ENCODE peak calls at places on chromosomes 4 and X, in seven cellular contexts. P is MM.1S, V is GM23248, J is PC-3, N is GM23338, B is hepatocyte, A is HCT116. Y is an unnamed sample. For H3K4me1, the result is how much of the 10 kb centered on the place peaks cover.

GRCh38 chr4:537436-538264 is 38.4 kb downstream of the TMEM271 start:
- DNase-seq in P (no peak), A (no peak), V (no peak), J (no peak), N (no peak), B (no peak), Y (no peak)

GRCh38 chrX:71998836-71999509 is 88.3 kb downstream of the NHSL2 start:
- DNase-seq in P (peak), N (peak), B (no peak), A (peak), V (peak), J (peak), Y (peak)

GRCh38 chr4:2911868-2912267 is 51.3 kb downstream of the NOP14 start:
- DNase-seq in A (no peak), V (no peak), J (no peak), P (no peak), B (no peak), N (no peak), Y (no peak)

GRCh38 chrX:104137496-104137895 is 19.3 kb downstream of the SLC25A53 start:
- DNase-seq in B (no peak), A (peak), J (peak), N (peak), V (peak), P (peak), Y (no peak)

GRCh38 chr4:85761803-85762202 is 286.9 kb downstream of the ARHGAP24 start:
- DNase-seq in A (no peak), V (peak), J (peak), N (no peak), B (peak), P (no peak), Y (no peak)

GRCh38 chr4:24070117-24070516 is 180.3 kb upstream of the PPARGC1A start:
- DNase-seq in N (no peak), V (peak), J (peak), A (no peak), P (no peak), B (no peak), Y (no peak)

GRCh38 chrX:154525606-154526490 is 9.8 kb upstream of the FAM3A start:
- DNase-seq in N (no peak), B (no peak), V (no peak), P (no peak), J (peak), A (no peak), Y (no peak)

GRCh38 chrX:102934624-102935023 is 2.4 kb upstream of the RAB40AL start:
- DNase-seq in B (peak), A (no peak), V (peak), N (peak), J (peak), P (peak), Y (peak)

GRCh38 chr4:61500883-61501282 is 300.8 kb downstream of the ADGRL3 start:
- DNase-seq in N (peak), V (no peak), P (no peak), B (no peak), A (no peak), J (peak), Y (no peak)

GRCh38 chr4:184763150-184763780 is 29.4 kb upstream of the CENPU start:
- DNase-seq in P (no peak), V (peak), N (no peak), B (peak), J (no peak), A (no peak), Y (no peak)

GRCh38 chr4:177393236-177393635 is 49.0 kb downstream of the AGA start:
- DNase-seq in A (no peak), N (no peak), P (no peak), V (no peak), B (no peak), J (no peak), Y (no peak)

GRCh38 chrX:97882306-97882705 is 998.6 kb downstream of the RPA4 start:
- DNase-seq in P (no peak), J (peak), B (peak), V (no peak), A (no peak), N (no peak), Y (no peak)

GRCh38 chr4:64230709-64231310 is 178.4 kb downstream of the TECRL start:
- DNase-seq in N (peak), J (peak), V (peak), B (no peak), A (peak), P (peak), Y (peak)

GRCh38 chr4:113539408-113539807 is 222.1 kb downstream of the CAMK2D start:
- DNase-seq in J (peak), A (peak), P (no peak), B (no peak), V (peak), N (no peak), Y (no peak)

GRCh38 chrX:131063613-131064012 is 5.5 kb downstream of the ARHGAP36 start:
- DNase-seq in B (no peak), J (no peak), N (peak), A (no peak), P (no peak), V (no peak), Y (peak)

GRCh38 chr4:7192252-7193039 is at the start of gene SORCS2:
- DNase-seq in V (peak), N (peak), A (no peak), J (peak), B (peak), P (no peak), Y (peak)

GRCh38 chr4:86633854-86634253 is 39.7 kb downstream of the PTPN13 start:
- DNase-seq in A (no peak), N (no peak), B (no peak), J (no peak), V (no peak), P (no peak), Y (no peak)

GRCh38 chrX:44946771-44947170 is 73.8 kb downstream of the KDM6A start:
- DNase-seq in P (no peak), N (no peak), B (no peak), A (no peak), V (no peak), J (peak), Y (no peak)

GRCh38 chr4:188665466-188665865 is 526.2 kb downstream of the TRIML1 start:
- DNase-seq in A (no peak), N (no peak), B (peak), J (no peak), P (no peak), V (no peak), Y (peak)

GRCh38 chr4:110155632-110156031 is 42.8 kb downstream of the ELOVL6 start:
- DNase-seq in B (no peak), P (no peak), J (no peak), V (no peak), A (no peak), N (no peak), Y (no peak)

GRCh38 chr4:87848622-87849351 is 16.0 kb downstream of the MEPE start:
- DNase-seq in P (peak), N (peak), V (peak), J (peak), A (peak), B (peak), Y (peak)

GRCh38 chr4:26171953-26172352 is 148.9 kb upstream of the RBPJ start:
- DNase-seq in A (no peak), V (no peak), N (no peak), B (peak), P (no peak), J (no peak), Y (no peak)

DNA sequence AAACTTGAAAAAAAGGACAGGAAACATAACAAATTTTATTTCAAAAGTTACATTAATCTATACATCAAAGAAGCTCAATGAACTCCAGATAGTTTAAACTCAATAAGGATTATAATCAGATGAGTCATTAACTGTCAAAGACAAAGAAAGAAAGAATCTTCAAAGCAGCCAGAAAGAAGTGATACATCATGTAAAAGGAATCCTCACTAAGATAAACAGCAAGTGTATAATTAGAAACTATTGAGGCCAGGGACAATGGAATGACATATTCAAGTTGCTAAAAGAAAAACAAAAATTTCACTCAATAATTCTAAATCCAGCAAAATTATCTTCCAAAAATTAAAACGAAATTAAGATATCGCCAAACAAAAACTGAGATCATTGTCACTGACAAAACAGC is 161.6 kb upstream of the NWD2 start:
- DNase-seq in J (no peak), P (no peak), B (no peak), A (no peak), V (no peak), N (no peak), Y (no peak)
- TF ChIP-seq EZH2phosphoT487 in J (no peak), P (no peak), B (no peak), A (no peak), V (no peak), N (no peak), Y (no peak)

GRCh38 chr4:153488006-153488718 is 22.0 kb downstream of the TMEM131L start:
- DNase-seq in B (no peak), A (no peak), J (no peak), P (no peak), V (no peak), N (no peak), Y (no peak)
- H3K4me1 ChIP-seq in B (under half), A (half or more), J (half or more), P (under half), V (under half), N (under half), Y (under half)

DNA sequence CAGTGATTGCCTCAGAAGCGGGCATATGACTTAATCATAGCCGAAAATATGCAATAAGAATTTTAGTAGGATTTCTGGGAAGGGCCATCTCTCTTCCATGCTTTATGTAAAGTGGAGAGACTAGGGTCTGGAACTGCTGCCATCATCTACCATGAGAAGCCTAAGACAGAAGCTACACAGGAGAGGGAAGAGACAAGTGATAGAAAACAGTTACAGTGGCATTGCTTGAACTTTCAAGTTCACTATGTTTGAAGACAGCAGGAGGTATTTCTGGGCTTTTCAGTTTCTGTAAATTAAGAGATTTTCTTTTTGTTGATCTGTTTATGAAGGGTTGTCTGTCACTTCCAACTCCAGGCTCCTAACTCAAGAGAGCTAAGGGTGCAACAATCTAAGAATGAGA is 62.5 kb downstream of the ZNF330 start:
- DNase-seq in P (no peak), V (no peak), B (no peak), N (no peak), J (no peak), A (no peak), Y (no peak)
- TF ChIP-seq EZH2 in P (no peak), V (no peak), B (no peak), N (no peak), J (no peak), A (no peak), Y (no peak)

GRCh38 chr4:5660185-5660584 is 48.2 kb downstream of the EVC2 start:
- DNase-seq in V (peak), B (no peak), A (no peak), N (no peak), P (no peak), J (peak), Y (no peak)
- TF ChIP-seq EZH2phosphoT487 in V (no peak), B (no peak), A (no peak), N (no peak), P (no peak), J (no peak), Y (no peak)